ENCODE peak calls at places on chromosomes 13 and 19, in seven cellular contexts. One of them, this sample, is unnamed.

GRCh38 chr19:29712744-29713516 is 2.1 kb downstream of the C19orf12 start:
- DNase-seq in HEK293T: no peak
- DNase-seq in Panc1: no peak
- DNase-seq in SHP77: no peak
- DNase-seq in heart left ventricle: no peak
- DNase-seq in GM19239: no peak
- DNase-seq in amniotic stem cell: no peak
- DNase-seq in this sample: no peak

GRCh38 chr19:11155373-11156120 is at the start of gene SPC24:
- DNase-seq in Panc1: peak
- DNase-seq in GM19239: peak
- DNase-seq in heart left ventricle: peak
- DNase-seq in amniotic stem cell: peak
- DNase-seq in SHP77: peak
- DNase-seq in HEK293T: peak
- DNase-seq in this sample: peak

GRCh38 chr19:2767688-2768087 is 15.4 kb downstream of the SGTA start:
- DNase-seq in Panc1: no peak
- DNase-seq in HEK293T: no peak
- DNase-seq in amniotic stem cell: no peak
- DNase-seq in GM19239: no peak
- DNase-seq in heart left ventricle: no peak
- DNase-seq in SHP77: no peak
- DNase-seq in this sample: no peak

GRCh38 chr19:12113121-12113520 is 27.0 kb downstream of the ZNF20 start:
- DNase-seq in HEK293T: no peak
- DNase-seq in SHP77: no peak
- DNase-seq in Panc1: no peak
- DNase-seq in GM19239: no peak
- DNase-seq in heart left ventricle: no peak
- DNase-seq in amniotic stem cell: no peak
- DNase-seq in this sample: no peak

GRCh38 chr13:101941095-101941777 is 460.6 kb downstream of the FGF14 start:
- DNase-seq in SHP77: peak
- DNase-seq in GM19239: no peak
- DNase-seq in amniotic stem cell: no peak
- DNase-seq in Panc1: no peak
- DNase-seq in heart left ventricle: no peak
- DNase-seq in HEK293T: no peak
- DNase-seq in this sample: no peak

GRCh38 chr13:35489050-35489449 is 12.6 kb upstream of the MAB21L1 start:
- DNase-seq in heart left ventricle: no peak
- DNase-seq in GM19239: no peak
- DNase-seq in HEK293T: no peak
- DNase-seq in Panc1: no peak
- DNase-seq in amniotic stem cell: no peak
- DNase-seq in SHP77: no peak
- DNase-seq in this sample: no peak

GRCh38 chr19:56053596-56053995 is 67.0 kb downstream of the NLRP5 start:
- DNase-seq in GM19239: no peak
- DNase-seq in amniotic stem cell: no peak
- DNase-seq in SHP77: no peak
- DNase-seq in heart left ventricle: no peak
- DNase-seq in Panc1: no peak
- DNase-seq in HEK293T: no peak
- DNase-seq in this sample: no peak

GRCh38 chr13:99228737-99229691 is 28.4 kb downstream of the UBAC2 start:
- DNase-seq in heart left ventricle: no peak
- DNase-seq in HEK293T: no peak
- DNase-seq in Panc1: no peak
- DNase-seq in amniotic stem cell: peak
- DNase-seq in GM19239: peak
- DNase-seq in SHP77: no peak
- DNase-seq in this sample: no peak

GRCh38 chr13:25864116-25864515 is 187.7 kb downstream of the SHISA2 start:
- DNase-seq in GM19239: no peak
- DNase-seq in HEK293T: no peak
- DNase-seq in heart left ventricle: no peak
- DNase-seq in Panc1: no peak
- DNase-seq in amniotic stem cell: no peak
- DNase-seq in SHP77: no peak
- DNase-seq in this sample: no peak

GRCh38 chr19:30695171-30695875 is 323.1 kb downstream of the ZNF536 start:
- DNase-seq in Panc1: no peak
- DNase-seq in amniotic stem cell: no peak
- DNase-seq in heart left ventricle: no peak
- DNase-seq in GM19239: no peak
- DNase-seq in HEK293T: no peak
- DNase-seq in SHP77: no peak
- DNase-seq in this sample: no peak

GRCh38 chr19:41903161-41903953 is 20.4 kb downstream of the ARHGEF1 start:
- DNase-seq in amniotic stem cell: no peak
- DNase-seq in SHP77: no peak
- DNase-seq in HEK293T: no peak
- DNase-seq in GM19239: no peak
- DNase-seq in heart left ventricle: no peak
- DNase-seq in Panc1: no peak
- DNase-seq in this sample: no peak

GRCh38 chr13:37495046-37495445 is 103.5 kb downstream of the POSTN start:
- DNase-seq in SHP77: no peak
- DNase-seq in GM19239: no peak
- DNase-seq in amniotic stem cell: no peak
- DNase-seq in heart left ventricle: no peak
- DNase-seq in HEK293T: no peak
- DNase-seq in Panc1: no peak
- DNase-seq in this sample: no peak

GRCh38 chr13:21458457-21458815 is 667 bp downstream of the ZDHHC20 start:
- DNase-seq in amniotic stem cell: no peak
- DNase-seq in Panc1: no peak
- DNase-seq in heart left ventricle: peak
- DNase-seq in HEK293T: peak
- DNase-seq in GM19239: peak
- DNase-seq in SHP77: peak
- DNase-seq in this sample: peak

GRCh38 chr13:105991622-105992254 is 543.7 kb downstream of the EFNB2 start:
- DNase-seq in amniotic stem cell: no peak
- DNase-seq in GM19239: no peak
- DNase-seq in HEK293T: no peak
- DNase-seq in Panc1: no peak
- DNase-seq in SHP77: no peak
- DNase-seq in heart left ventricle: no peak
- DNase-seq in this sample: no peak

GRCh38 chr13:100131863-100132574 is 43.1 kb downstream of the PCCA start:
- DNase-seq in Panc1: peak
- DNase-seq in heart left ventricle: no peak
- DNase-seq in amniotic stem cell: peak
- DNase-seq in GM19239: no peak
- DNase-seq in HEK293T: peak
- DNase-seq in SHP77: no peak
- DNase-seq in this sample: no peak

GRCh38 chr13:47610687-47611086 is 390.4 kb downstream of the SUCLA2 start:
- DNase-seq in SHP77: no peak
- DNase-seq in heart left ventricle: no peak
- DNase-seq in GM19239: no peak
- DNase-seq in Panc1: no peak
- DNase-seq in HEK293T: no peak
- DNase-seq in amniotic stem cell: no peak
- DNase-seq in this sample: no peak

GRCh38 chr19:45598267-45599011 is 3.6 kb downstream of the GPR4 start:
- DNase-seq in HEK293T: no peak
- DNase-seq in heart left ventricle: peak
- DNase-seq in GM19239: no peak
- DNase-seq in SHP77: peak
- DNase-seq in amniotic stem cell: no peak
- DNase-seq in Panc1: no peak
- DNase-seq in this sample: no peak

GRCh38 chr19:13833330-13834265 is 38.4 kb downstream of the ZSWIM4 start:
- DNase-seq in amniotic stem cell: peak
- DNase-seq in SHP77: peak
- DNase-seq in GM19239: peak
- DNase-seq in Panc1: no peak
- DNase-seq in heart left ventricle: peak
- DNase-seq in HEK293T: peak
- DNase-seq in this sample: peak